ENCODE peak calls at places on chromosomes 16 and 17, in seven cellular contexts. B, Q, J, N, H, E and D are unnamed samples.

GRCh38 chr16:56549744-56550385 is 15.0 kb upstream of the MT4 start:
- DNase-seq in B (no peak), Q (no peak), J (no peak), N (no peak), H (no peak), E (no peak), D (no peak)

GRCh38 chr17:21034350-21035235 is 8.2 kb downstream of the USP22 start:
- DNase-seq in B (no peak), Q (no peak), J (no peak), N (no peak), H (no peak), E (peak; percentile 35), D (no peak)

GRCh38 chr17:64252831-64253230 is 10.2 kb downstream of the TEX2 start:
- DNase-seq in B (no peak), Q (no peak), J (no peak), N (no peak), H (no peak), E (no peak), D (no peak)

GRCh38 chr16:8685617-8686016 is 11.2 kb downstream of the ABAT start:
- DNase-seq in B (no peak), Q (no peak), J (no peak), N (no peak), H (no peak), E (no peak), D (no peak)

GRCh38 chr17:66633322-66633965 is 201.5 kb upstream of the CACNG5 start:
- DNase-seq in B (no peak), Q (no peak), J (no peak), N (no peak), H (no peak), E (peak; percentile 52), D (no peak)

GRCh38 chr17:72116692-72117469 is 3.9 kb upstream of the SOX9 start:
- DNase-seq in B (no peak), Q (no peak), J (no peak), N (no peak), H (no peak), E (no peak), D (no peak)

GRCh38 chr17:44918006-44918405 is 2.7 kb upstream of the GFAP start:
- DNase-seq in B (no peak), Q (no peak), J (no peak), N (no peak), H (no peak), E (no peak), D (no peak)

GRCh38 chr16:84308120-84308519 is 13.4 kb downstream of the WFDC1 start:
- DNase-seq in B (peak; percentile 15), Q (no peak), J (no peak), N (peak; percentile 32), H (no peak), E (peak; percentile 25), D (peak; percentile 63)

GRCh38 chr17:33498069-33498468 is 205.0 kb upstream of the ASIC2 start:
- DNase-seq in B (no peak), Q (no peak), J (no peak), N (no peak), H (no peak), E (no peak), D (no peak)

GRCh38 chr17:28755486-28755885 is 11.7 kb downstream of the TRAF4 start:
- DNase-seq in B (no peak), Q (no peak), J (no peak), N (no peak), H (no peak), E (no peak), D (no peak)

GRCh38 chr16:11329080-11329491 is 16.2 kb upstream of the RMI2 start:
- DNase-seq in B (no peak), Q (no peak), J (no peak), N (no peak), H (no peak), E (no peak), D (no peak)

GRCh38 chr17:57480438-57481196 is 224.3 kb downstream of the MSI2 start:
- DNase-seq in B (peak; percentile 60), Q (no peak), J (no peak), N (no peak), H (no peak), E (no peak), D (no peak)

GRCh38 chr17:32998893-32999240 is 7.2 kb downstream of the SPACA3 start:
- DNase-seq in B (no peak), Q (no peak), J (no peak), N (no peak), H (no peak), E (no peak), D (peak; percentile 27)

GRCh38 chr17:27354491-27355081 is 60.7 kb downstream of the WSB1 start:
- DNase-seq in B (no peak), Q (no peak), J (no peak), N (no peak), H (no peak), E (peak; percentile 40), D (no peak)

GRCh38 chr17:61355475-61355874 is 44.2 kb upstream of the TBX2 start:
- DNase-seq in B (no peak), Q (no peak), J (no peak), N (no peak), H (no peak), E (no peak), D (no peak)

GRCh38 chr17:41777579-41778188 is 8.8 kb downstream of the JUP start:
- DNase-seq in B (peak; percentile 100), Q (no peak), J (no peak), N (peak; percentile 78), H (no peak), E (no peak), D (no peak)
- TF ChIP-seq POLR2AphosphoS5 in B (peak; percentile 92), Q (no peak), J (peak; percentile 43), N (no peak), H (peak; percentile 38), E (no peak), D (no peak)

GRCh38 chr16:2914233-2914632 is 2.5 kb downstream of the FLYWCH1 start:
- DNase-seq in B (no peak), Q (no peak), J (no peak), N (no peak), H (no peak), E (no peak), D (no peak)

GRCh38 chr16:2910441-2910840 is 1.3 kb upstream of the FLYWCH1 start:
- DNase-seq in B (no peak), Q (no peak), J (no peak), N (no peak), H (no peak), E (no peak), D (no peak)

GRCh38 chr16:2913603-2914002 is 1.9 kb downstream of the FLYWCH1 start:
- DNase-seq in B (no peak), Q (no peak), J (no peak), N (no peak), H (no peak), E (no peak), D (no peak)

GRCh38 chr16:2912330-2913199 is 834 bp downstream of the FLYWCH1 start:
- DNase-seq in B (peak; percentile 54), Q (no peak), J (no peak), N (peak; percentile 33), H (no peak), E (peak; percentile 18), D (no peak)

GRCh38 chr16:2911580-2912329 is at the start of gene FLYWCH1:
- DNase-seq in B (peak; percentile 98), Q (peak; percentile 79), J (peak; percentile 99), N (peak; percentile 99), H (peak; percentile 98), E (peak; percentile 98), D (peak; percentile 96)
- TF ChIP-seq POLR2AphosphoS5 in B (peak; percentile 60), Q (peak; percentile 59), J (peak; percentile 61), N (peak; percentile 89), H (peak; percentile 85), E (no peak), D (peak; percentile 67)

DNA sequence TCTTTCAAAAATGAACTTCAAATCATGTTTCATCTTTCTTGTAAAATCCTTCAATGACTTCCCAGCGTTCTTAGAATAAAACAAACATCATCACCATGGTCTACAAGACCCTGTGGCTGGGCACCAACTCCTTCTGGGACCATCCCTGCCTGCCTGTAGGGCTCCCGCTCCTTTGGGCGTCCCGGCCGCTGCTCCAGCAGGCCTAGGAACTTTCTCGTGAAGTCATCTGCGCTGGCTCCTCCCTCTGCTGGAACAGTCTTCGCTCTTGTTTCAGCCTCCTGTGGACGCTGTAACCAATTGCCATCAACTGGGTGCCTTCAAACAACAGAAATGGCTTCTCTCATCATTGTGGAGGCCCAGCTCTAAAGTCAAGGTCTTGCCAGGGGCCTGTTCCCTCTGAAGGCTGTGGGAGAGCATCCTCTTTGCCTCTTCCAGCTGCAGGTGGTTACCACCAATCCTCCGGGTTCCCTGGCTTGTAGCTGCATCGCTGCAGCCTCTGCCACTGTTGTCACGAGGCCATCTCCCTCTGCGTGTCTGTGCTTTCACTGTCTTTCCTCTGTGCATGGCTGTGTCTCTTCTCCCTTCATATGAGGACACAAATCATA is 185.5 kb upstream of the SDK2 start:
- DNase-seq in B (no peak), Q (no peak), J (no peak), N (no peak), H (no peak), E (no peak), D (no peak)
- TF ChIP-seq POLR2AphosphoS5 in B (no peak), Q (no peak), J (no peak), N (no peak), H (no peak), E (no peak), D (no peak)

DNA sequence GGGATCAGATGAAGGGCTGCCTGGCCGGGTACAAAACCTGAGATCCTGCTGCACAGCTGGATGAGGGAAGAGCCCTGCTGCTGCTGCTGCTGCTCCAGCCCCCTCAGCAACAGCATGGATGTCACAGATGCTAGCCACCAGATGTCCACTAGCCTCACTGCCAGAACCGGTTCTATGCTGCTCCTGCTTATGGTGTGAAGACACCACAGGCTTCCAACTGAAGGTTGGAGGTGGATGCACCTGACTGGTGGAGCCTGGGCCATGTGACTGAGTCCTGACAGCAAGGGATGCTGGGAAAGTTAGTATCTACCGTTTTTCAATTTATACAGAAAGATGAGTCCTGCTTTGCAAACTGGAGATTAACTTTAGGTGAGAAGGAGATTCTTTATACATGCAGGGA is 17.6 kb downstream of the ACTG1 start:
- DNase-seq in B (no peak), Q (no peak), J (no peak), N (no peak), H (no peak), E (no peak), D (no peak)
- TF ChIP-seq POLR2AphosphoS5 in B (no peak), Q (no peak), J (no peak), N (no peak), H (no peak), E (no peak), D (peak; percentile 45)

GRCh38 chr17:2965621-2966275 is 97.7 kb downstream of the OR1D5 start:
- DNase-seq in B (no peak), Q (no peak), J (no peak), N (peak; percentile 79), H (peak; percentile 62), E (no peak), D (peak; percentile 38)
- TF ChIP-seq POLR2AphosphoS5 in B (no peak), Q (no peak), J (no peak), N (no peak), H (no peak), E (no peak), D (no peak)

GRCh38 chr16:31181102-31181830 is 1.3 kb downstream of the FUS start:
- DNase-seq in B (peak; percentile 29), Q (no peak), J (no peak), N (peak; percentile 28), H (no peak), E (peak; percentile 39), D (no peak)
- TF ChIP-seq POLR2AphosphoS5 in B (no peak), Q (no peak), J (no peak), N (no peak), H (no peak), E (no peak), D (no peak)

GRCh38 chr16:55058576-55058975 is 127.9 kb downstream of the IRX5 start:
- DNase-seq in B (no peak), Q (no peak), J (no peak), N (no peak), H (no peak), E (no peak), D (no peak)
- TF ChIP-seq POLR2AphosphoS5 in B (no peak), Q (no peak), J (no peak), N (no peak), H (no peak), E (no peak), D (no peak)